ENCODE peak calls at places on chromosomes 6 and 20, in eight cellular contexts. C, W, E, O, H, U, L and F are unnamed samples.

GRCh38 chr6:127514396-127515227 is 4.5 kb downstream of the MTCL3 start:
- DNase-seq in C (no peak), H (peak), L (peak), E (peak), O (peak), U (no peak), W (no peak), F (no peak)

GRCh38 chr20:36745234-36745926 is 510 bp downstream of the NDRG3 start:
- DNase-seq in W (no peak), E (no peak), U (no peak), H (peak), O (peak), L (peak), C (peak), F (peak)

GRCh38 chr6:9208956-9209355 is 773.6 kb upstream of the SLC35B3 start:
- DNase-seq in W (no peak), H (no peak), U (no peak), L (no peak), O (no peak), E (no peak), C (no peak), F (no peak)

GRCh38 chr6:28947831-28948270 is 24.1 kb upstream of the TRIM27 start:
- DNase-seq in H (no peak), U (no peak), W (no peak), E (no peak), C (peak), L (peak), O (no peak), F (no peak)

GRCh38 chr6:15557174-15557573 is 105.7 kb downstream of the DTNBP1 start:
- DNase-seq in O (no peak), C (no peak), W (no peak), H (no peak), L (no peak), E (no peak), U (no peak), F (no peak)

GRCh38 chr6:113433506-113433991 is 423.6 kb upstream of the MARCKS start:
- DNase-seq in H (peak), L (peak), E (no peak), W (peak), C (peak), O (peak), U (no peak), F (peak)

GRCh38 chr6:132490478-132491204 is 22.3 kb downstream of the STX7 start:
- DNase-seq in E (no peak), O (no peak), L (no peak), U (no peak), H (no peak), C (no peak), W (no peak), F (no peak)

GRCh38 chr6:22457986-22458385 is 111.4 kb upstream of the HDGFL1 start:
- DNase-seq in L (no peak), H (no peak), O (no peak), C (no peak), U (no peak), E (no peak), W (no peak), F (no peak)

GRCh38 chr6:150667977-150668716 is 68.5 kb downstream of the PLEKHG1 start:
- DNase-seq in O (peak), U (no peak), L (peak), H (peak), W (peak), E (peak), C (peak), F (peak)

GRCh38 chr6:159977242-159978214 is 8.6 kb downstream of the IGF2R start:
- DNase-seq in W (no peak), C (no peak), U (no peak), O (peak), H (peak), L (no peak), E (peak), F (peak)

GRCh38 chr20:18188446-18188845 is 50.8 kb downstream of the KAT14 start:
- DNase-seq in H (no peak), L (no peak), O (no peak), C (no peak), E (no peak), W (no peak), U (no peak), F (no peak)

GRCh38 chr6:30100585-30101422 is 12.1 kb downstream of the TRIM31 start:
- DNase-seq in E (peak), H (peak), L (peak), O (peak), W (no peak), C (no peak), U (no peak), F (no peak)

GRCh38 chr6:86192123-86192522 is 549.4 kb upstream of the SYNCRIP start:
- DNase-seq in W (no peak), E (no peak), C (peak), U (no peak), L (no peak), O (no peak), H (no peak), F (no peak)

GRCh38 chr6:44508646-44509045 is 121.1 kb downstream of the CDC5L start:
- DNase-seq in E (no peak), W (no peak), L (no peak), O (no peak), U (no peak), C (no peak), H (no peak), F (no peak)

GRCh38 chr20:61575151-61575937 is 323.3 kb downstream of the CDH4 start:
- DNase-seq in C (peak), W (no peak), O (no peak), E (no peak), L (no peak), H (no peak), U (no peak), F (no peak)

GRCh38 chr6:170305772-170306323 is 710 bp upstream of the FAM120B start:
- DNase-seq in L (no peak), H (no peak), U (no peak), O (no peak), C (no peak), E (no peak), W (no peak), F (no peak)

GRCh38 chr6:154232013-154232920 is 124.3 kb downstream of the IPCEF1 start:
- DNase-seq in O (no peak), U (no peak), W (no peak), C (no peak), L (no peak), E (no peak), H (no peak), F (no peak)

GRCh38 chr6:42402184-42402583 is 49.5 kb downstream of the TRERF1 start:
- DNase-seq in H (no peak), C (no peak), L (no peak), O (no peak), W (no peak), E (no peak), U (no peak), F (no peak)

GRCh38 chr6:96211341-96211740 is 195.6 kb downstream of the FUT9 start:
- DNase-seq in E (no peak), C (no peak), L (no peak), O (no peak), W (no peak), U (no peak), H (no peak), F (no peak)

GRCh38 chr20:57451759-57452661 is 60.8 kb downstream of the RBM38 start:
- DNase-seq in E (no peak), C (no peak), H (no peak), W (no peak), L (no peak), U (no peak), O (no peak), F (peak)

GRCh38 chr20:36997121-36997520 is 45.6 kb upstream of the SAMHD1 start:
- DNase-seq in U (no peak), E (no peak), L (no peak), C (no peak), W (no peak), H (no peak), O (no peak), F (no peak)

GRCh38 chr6:56742122-56742791 is 99.6 kb upstream of the DST start:
- DNase-seq in L (no peak), U (no peak), H (no peak), E (no peak), W (no peak), C (no peak), O (no peak), F (no peak)

GRCh38 chr20:38454556-38455473 is 17.8 kb upstream of the RALGAPB start:
- DNase-seq in E (no peak), W (no peak), U (no peak), O (no peak), C (no peak), H (no peak), L (no peak), F (peak)

GRCh38 chr6:74607934-74608333 is 597.9 kb downstream of the COL12A1 start:
- DNase-seq in C (no peak), U (no peak), O (no peak), H (no peak), E (no peak), L (no peak), W (no peak), F (no peak)

GRCh38 chr6:40661726-40662125 is 74.6 kb upstream of the LRFN2 start:
- DNase-seq in W (no peak), U (no peak), L (no peak), O (no peak), C (no peak), H (no peak), E (no peak), F (no peak)

GRCh38 chr6:167573461-167574215 is 248.8 kb downstream of the TTLL2 start:
- DNase-seq in U (peak), C (no peak), W (no peak), H (no peak), L (no peak), E (peak), O (no peak), F (peak)

GRCh38 chr6:160430203-160430602 is 82.0 kb downstream of the SLC22A3 start:
- DNase-seq in O (no peak), W (no peak), U (peak), E (no peak), L (no peak), C (no peak), H (no peak), F (peak)

GRCh38 chr20:57040461-57040860 is 226.0 kb downstream of the BMP7 start:
- DNase-seq in E (no peak), W (no peak), H (no peak), U (no peak), O (no peak), C (no peak), L (no peak), F (no peak)

GRCh38 chr6:42387336-42387735 is 64.4 kb downstream of the TRERF1 start:
- DNase-seq in U (no peak), E (no peak), H (no peak), O (no peak), W (no peak), C (no peak), L (no peak), F (no peak)

GRCh38 chr20:48619126-48620101 is 208.4 kb downstream of the PREX1 start:
- DNase-seq in W (no peak), L (no peak), E (no peak), H (no peak), U (no peak), O (peak), C (no peak), F (peak)

GRCh38 chr6:54992789-54993188 is 146.2 kb downstream of the FAM83B start:
- DNase-seq in H (no peak), U (no peak), O (no peak), L (no peak), C (peak), W (no peak), E (no peak), F (no peak)
- TF ChIP-seq CTCF in H (no peak), U (no peak), O (no peak), L (peak), C (no peak), W (no peak), E (no peak), F (no peak)

GRCh38 chr6:45589367-45589766 is 211.6 kb upstream of the SUPT3H start:
- DNase-seq in C (no peak), L (no peak), O (no peak), H (no peak), W (no peak), U (no peak), E (no peak), F (no peak)

GRCh38 chr6:45591816-45592359 is 214.2 kb upstream of the SUPT3H start:
- DNase-seq in E (no peak), W (no peak), C (no peak), O (no peak), U (no peak), H (no peak), L (no peak), F (no peak)

GRCh38 chr6:45591306-45591705 is 213.6 kb upstream of the SUPT3H start:
- DNase-seq in W (no peak), E (no peak), O (no peak), C (no peak), H (no peak), U (no peak), L (no peak), F (no peak)

GRCh38 chr6:45590751-45591184 is 213.0 kb upstream of the SUPT3H start:
- DNase-seq in U (peak), C (no peak), W (no peak), L (no peak), H (no peak), E (peak), O (no peak), F (peak)

DNA sequence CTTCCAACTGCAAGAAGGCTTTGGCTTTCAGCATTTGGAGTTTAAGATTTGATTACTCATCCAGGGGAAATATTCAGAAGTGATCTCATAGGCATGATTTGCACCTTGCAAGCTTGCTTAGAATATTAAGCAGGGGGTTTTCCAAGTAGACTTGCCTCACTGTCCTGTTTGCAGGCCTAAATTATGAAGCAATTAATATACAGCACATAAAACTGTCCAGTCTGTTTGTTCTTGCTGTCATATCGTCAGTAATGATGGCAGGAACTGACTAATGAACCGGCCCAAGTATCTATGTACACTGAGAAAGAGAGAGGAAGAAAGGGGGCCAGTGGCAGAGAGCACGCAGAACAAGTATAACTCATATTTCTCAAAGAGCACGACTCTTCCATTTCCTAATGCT is 212.5 kb upstream of the SUPT3H start:
- DNase-seq in E (no peak), H (no peak), L (no peak), O (no peak), C (peak), U (peak), W (no peak), F (no peak)
- TF ChIP-seq EP300 in E (no peak), H (no peak), L (no peak), O (no peak), C (no peak), U (no peak), W (no peak), F (peak)

DNA sequence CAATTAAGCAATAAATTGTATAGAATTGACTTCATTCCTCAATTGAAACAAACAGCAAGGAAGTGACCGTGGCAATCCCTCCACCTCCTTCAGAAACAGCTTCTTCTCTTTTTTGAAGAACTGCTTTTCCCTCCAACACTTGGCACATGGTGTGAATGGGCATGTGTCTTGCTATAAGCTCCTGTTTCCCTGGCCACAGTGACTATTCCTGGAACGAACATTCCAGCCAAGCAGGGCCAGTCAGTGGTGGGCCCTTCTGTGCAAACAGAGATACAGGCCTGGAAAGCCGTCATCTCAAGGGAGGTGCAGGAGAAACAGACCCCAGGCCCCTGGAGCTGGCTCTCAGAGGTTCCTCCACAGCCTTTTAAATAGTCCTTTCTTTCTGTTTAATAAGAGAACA is 6.9 kb downstream of the TXNDC5 start:
- DNase-seq in W (no peak), O (no peak), L (no peak), E (no peak), H (no peak), U (no peak), C (no peak), F (no peak)
- H3K4me3 ChIP-seq in W (no peak), O (no peak), L (no peak), E (no peak), H (no peak), U (no peak), C (no peak), F (no peak)

GRCh38 chr6:11397622-11398450 is 139.7 kb upstream of the TMEM170B start:
- DNase-seq in C (no peak), H (no peak), L (no peak), U (peak), E (no peak), O (no peak), W (no peak), F (no peak)
- TF ChIP-seq CTCF in C (no peak), H (no peak), L (no peak), U (no peak), E (no peak), O (no peak), W (no peak), F (no peak)

DNA sequence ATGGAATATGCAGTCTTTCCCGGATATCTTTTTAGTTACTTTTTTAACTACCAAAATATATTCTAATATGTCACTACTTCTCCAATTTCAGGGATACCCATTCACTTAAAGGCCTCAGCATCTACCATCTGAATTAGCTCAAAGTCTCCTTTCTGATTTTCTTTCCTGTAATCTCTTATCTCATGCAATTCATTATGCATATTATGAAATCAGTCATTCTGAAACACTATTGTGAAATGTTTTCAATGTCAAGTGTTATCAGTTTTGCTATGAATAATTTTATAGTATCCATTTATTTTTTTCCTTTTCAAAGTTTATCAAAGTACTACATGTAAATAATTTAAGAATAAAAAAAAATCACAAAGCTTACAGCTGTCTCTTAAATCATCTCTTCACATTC is 41.2 kb upstream of the TPBG start:
- DNase-seq in H (no peak), E (no peak), C (no peak), W (no peak), L (no peak), O (no peak), U (no peak), F (no peak)
- TF ChIP-seq EP300 in H (no peak), E (no peak), C (no peak), W (no peak), L (no peak), O (no peak), U (no peak), F (no peak)